ENCODE peak calls at places on chromosome 11, in five cellular contexts. K is SW480, A is right atrium auricular region, R is suprapubic skin, F is left colon. T is an unnamed sample.

GRCh38 chr11:116230453-116230852 is 542.3 kb downstream of the BUD13 start:
- DNase-seq in K (no peak), A (no peak), R (no peak), F (no peak), T (no peak)

GRCh38 chr11:131311746-131312145 is 58.7 kb upstream of the NTM start:
- DNase-seq in K (no peak), A (no peak), R (no peak), F (no peak), T (no peak)

GRCh38 chr11:36079911-36080310 is 136.0 kb downstream of the LDLRAD3 start:
- DNase-seq in K (no peak), A (no peak), R (no peak), F (no peak), T (no peak)

GRCh38 chr11:45270946-45271345 is 15.2 kb downstream of the SYT13 start:
- DNase-seq in K (no peak), A (no peak), R (no peak), F (no peak), T (no peak)

GRCh38 chr11:67504023-67504949 is 877 bp downstream of the PITPNM1 start:
- DNase-seq in K (no peak), A (no peak), R (no peak), F (peak), T (no peak)

GRCh38 chr11:94775576-94776327 is 7.6 kb downstream of the AMOTL1 start:
- DNase-seq in K (no peak), A (no peak), R (no peak), F (no peak), T (no peak)

GRCh38 chr11:1017269-1018005 is 19.1 kb downstream of the MUC6 start:
- DNase-seq in K (no peak), A (no peak), R (no peak), F (peak), T (no peak)

GRCh38 chr11:85823816-85824215 is 12.9 kb upstream of the SYTL2 start:
- DNase-seq in K (peak), A (no peak), R (no peak), F (no peak), T (no peak)

GRCh38 chr11:8779732-8780131 is 97.1 kb downstream of the RPL27A start:
- DNase-seq in K (no peak), A (no peak), R (no peak), F (no peak), T (no peak)

GRCh38 chr11:68371176-68372041 is 59.0 kb downstream of the LRP5 start:
- DNase-seq in K (no peak), A (peak), R (no peak), F (peak), T (no peak)

GRCh38 chr11:112345708-112346107 is 85.0 kb upstream of the PLET1 start:
- DNase-seq in K (peak), A (no peak), R (no peak), F (peak), T (no peak)

GRCh38 chr11:20249313-20249873 is 89.1 kb upstream of the DBX1 start:
- DNase-seq in K (no peak), A (no peak), R (no peak), F (no peak), T (no peak)

GRCh38 chr11:57712256-57713150 is at the start of gene TMX2:
- DNase-seq in K (peak), A (peak), R (peak), F (peak), T (peak)

GRCh38 chr11:17887779-17888178 is 125.1 kb downstream of the SERGEF start:
- DNase-seq in K (no peak), A (no peak), R (no peak), F (no peak), T (no peak)

GRCh38 chr11:120105576-120105975 is 32.3 kb downstream of the TRIM29 start:
- DNase-seq in K (no peak), A (no peak), R (no peak), F (no peak), T (no peak)

GRCh38 chr11:12531020-12531419 is 143.2 kb upstream of the TEAD1 start:
- DNase-seq in K (no peak), A (no peak), R (no peak), F (no peak), T (no peak)

GRCh38 chr11:85875505-85875904 is 20.3 kb downstream of the CCDC83 start:
- DNase-seq in K (no peak), A (no peak), R (no peak), F (no peak), T (peak)

GRCh38 chr11:120547871-120548681 is 36.5 kb downstream of the GRIK4 start:
- DNase-seq in K (peak), A (peak), R (peak), F (peak), T (peak)

GRCh38 chr11:16584569-16584968 is 153.9 kb upstream of the C11orf58 start:
- DNase-seq in K (no peak), A (no peak), R (no peak), F (no peak), T (no peak)

GRCh38 chr11:10930961-10931760 is 73.3 kb upstream of the ZBED5 start:
- DNase-seq in K (peak), A (peak), R (peak), F (peak), T (peak)

GRCh38 chr11:120883404-120884135 is 140.3 kb upstream of the TBCEL start:
- DNase-seq in K (no peak), A (peak), R (no peak), F (no peak), T (peak)

GRCh38 chr11:34997872-34998548 is 81.6 kb downstream of the PDHX start:
- DNase-seq in K (peak), A (no peak), R (no peak), F (no peak), T (peak)

GRCh38 chr11:35383953-35384352 is 35.4 kb downstream of the SLC1A2 start:
- DNase-seq in K (no peak), A (no peak), R (no peak), F (no peak), T (no peak)

GRCh38 chr11:126284829-126285228 is 1.9 kb downstream of the TIRAP start:
- DNase-seq in K (peak), A (peak), R (no peak), F (peak), T (peak)

GRCh38 chr11:123082977-123083376 is 21.0 kb upstream of the HSPA8 start:
- DNase-seq in K (no peak), A (peak), R (no peak), F (no peak), T (no peak)

GRCh38 chr11:834371-835316 is 1.9 kb downstream of the CD151 start:
- DNase-seq in K (peak), A (peak), R (no peak), F (peak), T (peak)

GRCh38 chr11:39641749-39642148 is 1817.7 kb downstream of the LRRC4C start:
- DNase-seq in K (no peak), A (no peak), R (no peak), F (no peak), T (no peak)

GRCh38 chr11:86116386-86116726 is 47.5 kb upstream of the PICALM start:
- DNase-seq in K (peak), A (no peak), R (no peak), F (no peak), T (peak)

T was measured in fibroblast of mammary gland.